ENCODE peak calls at places on chromosomes 16 and 17, in nine cellular contexts. T, R, B, E, V, L, F, N and C are unnamed samples. For H3K4me1, the result is how much of the 10 kb centered on the place peaks cover.

GRCh38 chr17:66172706-66173223 is 19.2 kb downstream of the CEP112 start:
- DNase-seq in T (no peak), R (no peak), B (no peak), E (no peak), V (no peak), L (no peak), F (no peak), N (no peak), C (no peak)

GRCh38 chr17:1720856-1721386 is 3.6 kb upstream of the WDR81 start:
- DNase-seq in T (no peak), R (peak), B (peak), E (peak), V (no peak), L (peak), F (peak), N (peak), C (no peak)

GRCh38 chr17:40351185-40352043 is 13.1 kb downstream of the GJD3 start:
- DNase-seq in T (no peak), R (no peak), B (no peak), E (no peak), V (no peak), L (no peak), F (no peak), N (no peak), C (no peak)

GRCh38 chr17:2292100-2292499 is 11.5 kb downstream of the SMG6 start:
- DNase-seq in T (no peak), R (no peak), B (no peak), E (no peak), V (no peak), L (no peak), F (no peak), N (no peak), C (no peak)

GRCh38 chr16:64153718-64154117 is 968.1 kb downstream of the CDH11 start:
- DNase-seq in T (no peak), R (no peak), B (no peak), E (no peak), V (no peak), L (no peak), F (no peak), N (no peak), C (no peak)

GRCh38 chr16:24568392-24568791 is 29.0 kb downstream of the RBBP6 start:
- DNase-seq in T (no peak), R (no peak), B (no peak), E (no peak), V (no peak), L (peak), F (no peak), N (no peak), C (no peak)

GRCh38 chr16:72985148-72985882 is 62.6 kb downstream of the ZFHX3 start:
- DNase-seq in T (no peak), R (no peak), B (no peak), E (no peak), V (peak), L (peak), F (peak), N (no peak), C (no peak)

GRCh38 chr17:69067274-69068047 is 6.7 kb upstream of the ABCA9 start:
- DNase-seq in T (no peak), R (peak), B (no peak), E (no peak), V (no peak), L (no peak), F (no peak), N (no peak), C (no peak)

GRCh38 chr17:31249742-31250141 is 47.3 kb downstream of the OMG start:
- DNase-seq in T (no peak), R (no peak), B (no peak), E (no peak), V (no peak), L (no peak), F (no peak), N (no peak), C (no peak)

GRCh38 chr17:72778161-72779151 is 314.0 kb downstream of the SLC39A11 start:
- DNase-seq in T (no peak), R (no peak), B (no peak), E (no peak), V (no peak), L (no peak), F (no peak), N (no peak), C (no peak)

GRCh38 chr16:17773698-17774101 is 302.9 kb upstream of the XYLT1 start:
- DNase-seq in T (no peak), R (no peak), B (no peak), E (no peak), V (no peak), L (peak), F (no peak), N (no peak), C (no peak)

GRCh38 chr17:60542066-60542465 is 16.0 kb upstream of the APPBP2 start:
- DNase-seq in T (no peak), R (no peak), B (no peak), E (no peak), V (no peak), L (no peak), F (no peak), N (no peak), C (no peak)

GRCh38 chr16:49516382-49517036 is 142.9 kb downstream of the C16orf78 start:
- DNase-seq in T (no peak), R (no peak), B (no peak), E (no peak), V (no peak), L (no peak), F (no peak), N (no peak), C (no peak)

GRCh38 chr17:54372071-54372720 is 528.5 kb upstream of the TOM1L1 start:
- DNase-seq in T (no peak), R (no peak), B (no peak), E (no peak), V (no peak), L (no peak), F (no peak), N (no peak), C (no peak)

GRCh38 chr16:84115919-84116719 is 623 bp downstream of the MBTPS1 start:
- DNase-seq in T (peak), R (no peak), B (no peak), E (no peak), V (no peak), L (peak), F (peak), N (no peak), C (no peak)

GRCh38 chr16:1903845-1904820 is 14.1 kb downstream of the HS3ST6 start:
- DNase-seq in T (no peak), R (no peak), B (no peak), E (peak), V (no peak), L (no peak), F (no peak), N (peak), C (no peak)

GRCh38 chr17:74454197-74455024 is 12.0 kb upstream of the CD300A start:
- DNase-seq in T (peak), R (peak), B (no peak), E (peak), V (peak), L (peak), F (peak), N (peak), C (peak)

GRCh38 chr16:19323596-19323995 is 38.1 kb downstream of the CLEC19A start:
- DNase-seq in T (no peak), R (no peak), B (no peak), E (no peak), V (no peak), L (no peak), F (no peak), N (no peak), C (no peak)

GRCh38 chr16:31274831-31275816 is 15.3 kb downstream of the ITGAM start:
- DNase-seq in T (no peak), R (no peak), B (no peak), E (peak), V (no peak), L (no peak), F (no peak), N (no peak), C (no peak)

GRCh38 chr17:78925662-78926555 is 722 bp upstream of the TIMP2 start:
- DNase-seq in T (peak), R (no peak), B (peak), E (peak), V (peak), L (peak), F (peak), N (peak), C (peak)

GRCh38 chr16:84228321-84228838 is 11.4 kb downstream of the KCNG4 start:
- DNase-seq in T (peak), R (peak), B (peak), E (peak), V (peak), L (peak), F (peak), N (peak), C (peak)

GRCh38 chr17:77400445-77400870 is 259.7 kb downstream of the SEC14L1 start:
- DNase-seq in T (no peak), R (no peak), B (no peak), E (no peak), V (no peak), L (no peak), F (no peak), N (peak), C (no peak)

GRCh38 chr17:80032614-80033171 is 3.0 kb downstream of the TBC1D16 start:
- DNase-seq in T (no peak), R (no peak), B (no peak), E (no peak), V (no peak), L (no peak), F (no peak), N (no peak), C (no peak)

GRCh38 chr16:27177031-27177774 is 26.1 kb upstream of the KDM8 start:
- DNase-seq in T (no peak), R (no peak), B (no peak), E (no peak), V (no peak), L (peak), F (no peak), N (no peak), C (no peak)

GRCh38 chr16:75048051-75048450 is 49.2 kb downstream of the ZNRF1 start:
- DNase-seq in T (no peak), R (no peak), B (peak), E (no peak), V (no peak), L (no peak), F (no peak), N (no peak), C (no peak)

GRCh38 chr16:77271532-77272426 is 72.6 kb downstream of the SYCE1L start:
- DNase-seq in T (no peak), R (no peak), B (no peak), E (no peak), V (no peak), L (no peak), F (peak), N (no peak), C (no peak)

GRCh38 chr17:73653810-73654209 is 9.6 kb upstream of the SDK2 start:
- DNase-seq in T (no peak), R (no peak), B (no peak), E (no peak), V (no peak), L (no peak), F (no peak), N (no peak), C (no peak)

GRCh38 chr16:75488322-75488721 is 6.9 kb downstream of the CHST6 start:
- DNase-seq in T (peak), R (no peak), B (no peak), E (no peak), V (no peak), L (no peak), F (no peak), N (no peak), C (no peak)

GRCh38 chr16:9042943-9043680 is 48.3 kb upstream of the HAPSTR1 start:
- DNase-seq in T (no peak), R (no peak), B (no peak), E (no peak), V (no peak), L (peak), F (peak), N (no peak), C (no peak)

GRCh38 chr17:43694081-43694870 is 32.6 kb upstream of the MEOX1 start:
- DNase-seq in T (peak), R (peak), B (peak), E (peak), V (peak), L (peak), F (peak), N (peak), C (peak)
- H3K4me3 ChIP-seq in T (no peak), R (no peak), B (no peak), E (no peak), V (no peak), L (no peak), F (no peak), N (no peak), C (no peak)

GRCh38 chr16:22220076-22220453 is 14.0 kb downstream of the EEF2K start:
- DNase-seq in T (no peak), R (no peak), B (peak), E (peak), V (no peak), L (peak), F (peak), N (peak), C (no peak)

GRCh38 chr16:22225060-22225459 is 19.0 kb downstream of the EEF2K start:
- DNase-seq in T (no peak), R (no peak), B (no peak), E (no peak), V (peak), L (no peak), F (no peak), N (peak), C (no peak)

GRCh38 chr16:22222006-22222405 is 15.9 kb downstream of the EEF2K start:
- DNase-seq in T (no peak), R (no peak), B (no peak), E (no peak), V (no peak), L (no peak), F (no peak), N (no peak), C (no peak)

GRCh38 chr16:22220714-22221113 is 14.6 kb downstream of the EEF2K start:
- DNase-seq in T (peak), R (no peak), B (no peak), E (no peak), V (peak), L (no peak), F (no peak), N (no peak), C (peak)

GRCh38 chr16:22222998-22223397 is 16.9 kb downstream of the EEF2K start:
- DNase-seq in T (no peak), R (no peak), B (no peak), E (no peak), V (no peak), L (no peak), F (no peak), N (no peak), C (no peak)
- TF ChIP-seq CTCF in T (no peak), R (no peak), B (no peak), E (no peak), V (no peak), L (no peak), F (no peak), N (no peak), C (no peak)

DNA sequence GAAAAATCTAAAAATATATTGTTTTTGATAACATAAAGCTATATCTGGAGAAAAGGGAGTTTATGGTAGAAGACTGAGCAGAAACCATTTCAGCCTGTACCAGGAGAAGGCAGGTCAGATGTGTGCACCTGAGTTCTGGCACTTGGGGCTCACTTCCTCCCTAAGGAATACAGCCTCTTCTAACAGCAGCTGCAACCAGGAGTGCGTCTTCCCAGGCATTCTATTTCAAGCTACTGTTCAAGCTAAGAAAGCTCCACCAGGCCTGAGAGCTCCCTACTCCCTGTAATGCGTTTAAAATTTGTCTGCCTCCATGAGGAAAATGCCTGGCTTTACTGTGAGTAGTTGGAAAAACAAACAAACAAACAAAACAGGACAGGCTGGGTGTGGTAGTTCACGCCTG is 96.1 kb downstream of the ZNF778 start:
- DNase-seq in T (no peak), R (no peak), B (no peak), E (no peak), V (no peak), L (no peak), F (peak), N (no peak), C (no peak)
- H3K4me1 ChIP-seq in T (under half), R (under half), B (under half), E (under half), V (under half), L (under half), F (under half), N (half or more), C (under half)

GRCh38 chr16:57372372-57373116 is at the start of gene CX3CL1:
- DNase-seq in T (peak), R (no peak), B (peak), E (peak), V (peak), L (no peak), F (peak), N (peak), C (no peak)
- H3K4me3 ChIP-seq in T (peak), R (no peak), B (peak), E (peak), V (peak), L (no peak), F (no peak), N (peak), C (peak)

GRCh38 chr17:3817851-3818605 is 17.0 kb upstream of the ITGAE start:
- DNase-seq in T (no peak), R (no peak), B (no peak), E (no peak), V (no peak), L (no peak), F (no peak), N (no peak), C (no peak)

GRCh38 chr17:3814361-3814760 is 13.4 kb upstream of the ITGAE start:
- DNase-seq in T (no peak), R (no peak), B (no peak), E (no peak), V (no peak), L (no peak), F (no peak), N (no peak), C (no peak)

GRCh38 chr17:3815122-3815521 is 14.1 kb upstream of the ITGAE start:
- DNase-seq in T (no peak), R (no peak), B (no peak), E (no peak), V (no peak), L (no peak), F (no peak), N (no peak), C (no peak)

GRCh38 chr17:3813171-3813570 is 12.2 kb upstream of the ITGAE start:
- DNase-seq in T (no peak), R (no peak), B (no peak), E (no peak), V (no peak), L (no peak), F (no peak), N (no peak), C (no peak)

DNA sequence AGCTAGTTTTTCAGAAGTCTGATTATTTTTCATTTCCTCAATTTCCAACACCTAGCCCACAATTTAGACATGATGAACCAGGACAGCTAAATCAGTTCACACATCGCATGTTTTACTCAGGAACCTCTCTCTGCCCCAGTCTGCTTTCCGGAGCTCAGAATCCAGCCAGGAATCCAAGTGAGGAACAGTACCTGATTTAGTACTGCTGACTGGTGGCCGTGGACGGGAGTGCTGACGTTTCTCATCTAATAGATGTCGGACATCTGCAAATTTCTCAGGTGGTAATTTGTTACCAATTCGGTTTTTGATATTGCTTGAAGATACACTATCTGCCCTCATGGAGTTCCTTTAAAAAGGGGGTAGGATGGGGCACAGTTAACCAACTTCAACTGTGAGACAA is 14.9 kb upstream of the ITGAE start:
- DNase-seq in T (no peak), R (no peak), B (no peak), E (no peak), V (no peak), L (no peak), F (no peak), N (no peak), C (no peak)
- TF ChIP-seq CTCF in T (no peak), R (peak), B (no peak), E (no peak), V (no peak), L (no peak), F (no peak), N (no peak), C (no peak)

DNA sequence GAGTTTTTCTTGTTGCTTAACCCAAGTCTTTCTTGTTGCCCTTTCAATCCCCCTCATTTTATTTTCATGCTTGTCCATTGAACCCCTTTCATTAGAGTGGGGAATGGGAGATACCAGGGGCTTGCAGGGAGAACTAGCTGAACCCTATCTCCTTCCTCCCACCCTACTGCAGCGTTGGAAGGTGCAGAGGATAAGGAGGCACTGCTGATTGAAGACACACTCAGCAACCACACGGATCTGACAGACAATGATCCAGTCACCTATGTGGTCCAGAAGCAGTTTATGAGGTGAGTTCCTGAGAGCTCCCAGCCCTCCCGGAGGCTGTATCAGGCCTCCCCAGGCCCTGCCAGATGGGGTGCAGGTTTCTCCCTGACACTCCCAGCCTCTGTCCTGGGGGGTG is 32.5 kb downstream of the ANKRD40 start:
- DNase-seq in T (no peak), R (no peak), B (no peak), E (no peak), V (no peak), L (no peak), F (no peak), N (no peak), C (no peak)
- H3K4me1 ChIP-seq in T (under half), R (under half), B (under half), E (under half), V (under half), L (under half), F (under half), N (under half), C (under half)

DNA sequence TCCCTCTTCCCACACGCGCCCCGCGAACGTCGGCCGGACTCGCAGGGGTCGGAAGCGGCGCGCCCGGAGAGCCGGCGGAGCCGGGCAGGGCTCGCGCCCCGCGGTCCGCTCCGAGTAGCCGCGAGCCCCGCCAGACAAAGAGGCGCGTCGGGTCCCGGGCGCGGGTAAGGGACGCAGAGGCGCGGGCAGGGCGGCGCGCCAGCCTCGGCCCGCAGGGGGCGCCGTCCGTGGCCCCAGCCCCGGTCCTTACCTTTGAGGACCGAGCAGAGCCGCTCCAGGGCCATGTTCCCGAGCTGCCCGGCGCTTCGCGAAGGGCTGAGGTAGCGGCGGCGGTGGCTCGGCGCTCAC is 442 bp downstream of the NETO2 start:
- DNase-seq in T (peak), R (peak), B (peak), E (peak), V (peak), L (peak), F (peak), N (peak), C (no peak)
- H3K4me3 ChIP-seq in T (peak), R (peak), B (peak), E (peak), V (peak), L (peak), F (peak), N (peak), C (peak)

DNA sequence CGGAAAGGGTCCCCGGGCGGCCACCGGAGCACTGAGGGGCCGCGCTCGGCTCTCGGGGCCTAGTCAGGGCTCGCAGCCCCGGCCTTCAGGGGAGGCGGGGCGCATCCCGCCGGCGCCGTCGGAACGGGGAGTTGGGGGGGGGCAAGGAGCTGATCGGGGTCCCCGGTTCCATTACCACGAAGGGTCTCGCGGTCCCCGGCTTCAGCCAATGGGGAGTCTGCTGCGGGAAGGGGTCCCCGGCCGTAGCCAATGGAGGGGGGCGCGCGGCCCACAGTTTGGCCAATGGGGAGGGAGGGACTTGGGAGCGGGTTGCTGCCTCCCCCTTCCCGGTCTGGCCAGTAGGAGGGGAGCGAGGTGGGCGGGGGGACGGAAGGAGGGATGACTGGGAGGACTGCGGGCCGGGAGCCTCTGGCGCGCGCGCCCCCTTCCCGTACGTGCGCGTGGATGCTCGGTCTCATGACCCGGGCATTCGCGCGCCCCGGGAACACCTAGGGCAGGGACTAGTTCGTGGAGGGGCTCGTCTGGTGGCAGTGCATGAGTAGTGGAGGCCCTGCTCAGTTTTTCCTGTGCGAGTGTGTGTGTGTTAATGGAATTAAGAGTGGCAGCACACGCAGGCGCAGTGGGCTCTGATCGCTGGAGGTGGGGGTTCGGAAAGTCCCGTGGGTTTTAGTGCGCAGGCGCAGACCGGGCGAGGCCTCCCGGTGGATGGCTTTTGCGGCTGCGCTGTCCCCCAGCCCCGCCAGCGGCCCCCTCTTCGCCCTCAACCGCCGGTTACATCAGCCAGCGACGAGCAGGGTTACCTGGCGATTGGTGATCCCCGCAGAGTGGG is 1.1 kb downstream of the ATXN2L start:
- DNase-seq in T (peak), R (peak), B (peak), E (peak), V (peak), L (peak), F (peak), N (peak), C (peak)
- TF ChIP-seq CTCF in T (peak), R (peak), B (no peak), E (peak), V (no peak), L (no peak), F (no peak), N (peak), C (peak)